ENCODE peak calls at places on chromosome 2, in ten cellular contexts. W is activated naive CD4-positive, alpha-beta T cell; J is NCI-H2029 treated with DMSO at 0.1 percent for 48 hours; Z is NCI-H524; H is AG04450; G is nucleus accumbens; D is NCI-H2081; K is HFF-Myc; A is GM12892; V is brain microvascular endothelial cell. I is an unnamed sample.
A peak's percentile ranks its signal among the peaks of the same experiment; 100 is the strongest.

GRCh38 chr2:19041773-19042172 is 316.6 kb downstream of the OSR1 start:
- DNase-seq in W (no peak), J (no peak), Z (no peak), H (no peak), G (no peak), D (no peak), K (no peak), A (no peak), V (no peak), I (no peak)

GRCh38 chr2:241443486-241444223 is 64.7 kb downstream of the STK25 start:
- DNase-seq in W (peak; percentile 62), J (peak; percentile 21), Z (no peak), H (no peak), G (no peak), D (no peak), K (peak; percentile 31), A (no peak), V (peak; percentile 51), I (no peak)

GRCh38 chr2:1748741-1749488 is 4.6 kb upstream of the PXDN start:
- DNase-seq in W (no peak), J (no peak), Z (no peak), H (no peak), G (no peak), D (no peak), K (no peak), A (no peak), V (no peak), I (no peak)

GRCh38 chr2:164839914-164840457 is 1.6 kb downstream of the COBLL1 start:
- DNase-seq in W (no peak), J (no peak), Z (peak; percentile 15), H (no peak), G (no peak), D (no peak), K (no peak), A (no peak), V (peak; percentile 60), I (no peak)

GRCh38 chr2:66472225-66472843 is 37.4 kb downstream of the MEIS1 start:
- DNase-seq in W (no peak), J (no peak), Z (no peak), H (no peak), G (no peak), D (no peak), K (no peak), A (no peak), V (no peak), I (no peak)

GRCh38 chr2:47076586-47077441 is 78.3 kb downstream of the STPG4 start:
- DNase-seq in W (no peak), J (no peak), Z (no peak), H (peak; percentile 87), G (no peak), D (no peak), K (peak; percentile 84), A (no peak), V (peak; percentile 98), I (peak; percentile 42)

GRCh38 chr2:125516496-125517109 is 1139.4 kb upstream of the GYPC start:
- DNase-seq in W (no peak), J (peak; percentile 12), Z (peak; percentile 40), H (no peak), G (no peak), D (peak; percentile 21), K (no peak), A (no peak), V (peak; percentile 7), I (no peak)

GRCh38 chr2:102592601-102593000 is 26.8 kb upstream of the SLC9A2 start:
- DNase-seq in W (no peak), J (no peak), Z (no peak), H (no peak), G (no peak), D (no peak), K (no peak), A (no peak), V (peak; percentile 38), I (no peak)

GRCh38 chr2:29314816-29315571 is 199.8 kb downstream of the CLIP4 start:
- DNase-seq in W (peak; percentile 9), J (no peak), Z (no peak), H (no peak), G (peak; percentile 28), D (no peak), K (no peak), A (peak; percentile 38), V (peak; percentile 40), I (no peak)

GRCh38 chr2:199463000-199463692 is 5.4 kb upstream of the SATB2 start:
- DNase-seq in W (no peak), J (no peak), Z (peak; percentile 61), H (no peak), G (peak; percentile 54), D (peak; percentile 62), K (no peak), A (no peak), V (no peak), I (peak; percentile 40)

GRCh38 chr2:227642691-227643090 is 23.9 kb upstream of the SCYGR5 start:
- DNase-seq in W (no peak), J (no peak), Z (no peak), H (no peak), G (no peak), D (no peak), K (no peak), A (no peak), V (peak; percentile 13), I (no peak)

GRCh38 chr2:160534249-160534648 is 40.6 kb upstream of the RBMS1 start:
- DNase-seq in W (no peak), J (no peak), Z (no peak), H (no peak), G (no peak), D (no peak), K (no peak), A (no peak), V (no peak), I (no peak)

GRCh38 chr2:141519906-141520305 is 610.9 kb downstream of the LRP1B start:
- DNase-seq in W (no peak), J (no peak), Z (no peak), H (no peak), G (no peak), D (no peak), K (no peak), A (no peak), V (no peak), I (peak; percentile 22)

GRCh38 chr2:144401036-144401435 is 118.9 kb downstream of the ZEB2 start:
- DNase-seq in W (no peak), J (no peak), Z (no peak), H (no peak), G (no peak), D (no peak), K (no peak), A (no peak), V (no peak), I (no peak)

GRCh38 chr2:118380915-118381653 is 292.8 kb downstream of the INSIG2 start:
- DNase-seq in W (no peak), J (no peak), Z (no peak), H (no peak), G (no peak), D (no peak), K (no peak), A (no peak), V (no peak), I (no peak)

GRCh38 chr2:202635441-202636296 is 900 bp downstream of the FAM117B start:
- DNase-seq in W (peak; percentile 66), J (peak; percentile 19), Z (peak; percentile 75), H (no peak), G (peak; percentile 72), D (peak; percentile 69), K (no peak), A (peak; percentile 85), V (peak; percentile 20), I (peak; percentile 55)

GRCh38 chr2:68255736-68256450 is 3.6 kb upstream of the PPP3R1 start:
- DNase-seq in W (no peak), J (no peak), Z (no peak), H (no peak), G (no peak), D (no peak), K (no peak), A (no peak), V (no peak), I (no peak)

GRCh38 chr2:168723494-168723893 is 78.9 kb upstream of the NOSTRIN start:
- DNase-seq in W (no peak), J (no peak), Z (no peak), H (no peak), G (no peak), D (no peak), K (no peak), A (no peak), V (no peak), I (no peak)

GRCh38 chr2:16069663-16069932 is 129.2 kb downstream of the MYCN start:
- DNase-seq in W (no peak), J (no peak), Z (no peak), H (no peak), G (no peak), D (no peak), K (no peak), A (no peak), V (no peak), I (no peak)

GRCh38 chr2:150882751-150883520 is 378.7 kb downstream of the RBM43 start:
- DNase-seq in W (no peak), J (no peak), Z (no peak), H (no peak), G (no peak), D (no peak), K (no peak), A (no peak), V (no peak), I (no peak)

GRCh38 chr2:117942551-117942950 is 71.3 kb downstream of the CCDC93 start:
- DNase-seq in W (no peak), J (no peak), Z (no peak), H (no peak), G (no peak), D (no peak), K (no peak), A (no peak), V (no peak), I (no peak)

GRCh38 chr2:96245609-96246390 is 20.0 kb downstream of the TMEM127 start:
- DNase-seq in W (no peak), J (no peak), Z (no peak), H (no peak), G (no peak), D (no peak), K (no peak), A (no peak), V (peak; percentile 65), I (no peak)

GRCh38 chr2:95309599-95309998 is 12.5 kb downstream of the KCNIP3 start:
- DNase-seq in W (no peak), J (no peak), Z (no peak), H (no peak), G (no peak), D (no peak), K (no peak), A (no peak), V (no peak), I (no peak)

GRCh38 chr2:24680196-24680595 is 113.0 kb downstream of the PTRHD1 start:
- DNase-seq in W (no peak), J (no peak), Z (no peak), H (no peak), G (no peak), D (no peak), K (no peak), A (no peak), V (no peak), I (no peak)

GRCh38 chr2:235054497-235054896 is 102.7 kb downstream of the SH3BP4 start:
- DNase-seq in W (no peak), J (no peak), Z (no peak), H (no peak), G (no peak), D (no peak), K (no peak), A (no peak), V (no peak), I (no peak)

GRCh38 chr2:85353876-85354285 is 447 bp downstream of the RETSAT start:
- DNase-seq in W (no peak), J (no peak), Z (no peak), H (no peak), G (peak; percentile 36), D (no peak), K (no peak), A (no peak), V (peak; percentile 12), I (no peak)

GRCh38 chr2:6945821-6946220 is 28.6 kb downstream of the RNF144A start:
- DNase-seq in W (no peak), J (no peak), Z (no peak), H (no peak), G (no peak), D (no peak), K (no peak), A (no peak), V (no peak), I (no peak)

GRCh38 chr2:18551169-18551568 is 9.3 kb downstream of the RDH14 start:
- DNase-seq in W (no peak), J (peak; percentile 45), Z (no peak), H (no peak), G (no peak), D (no peak), K (no peak), A (no peak), V (no peak), I (no peak)

I was measured in dorsolateral prefrontal cortex.